ENCODE peak calls at places on chromosomes 2 and 18, in nine cellular contexts. One of them, this sample, is unnamed.

GRCh38 chr2:72278046-72278445 is 130.4 kb upstream of the CYP26B1 start:
- DNase-seq in heart right ventricle: no peak
- DNase-seq in stomach: no peak
- DNase-seq in CD8-positive, alpha-beta T cell: no peak
- DNase-seq in CD8-positive, alpha-beta memory T cell: no peak
- DNase-seq in spleen: no peak
- DNase-seq in fibroblast of lung: peak; percentile 33
- DNase-seq in right atrium auricular region: no peak
- DNase-seq in cardiac muscle cell: no peak
- DNase-seq in this sample: no peak

GRCh38 chr2:69185807-69186206 is 172.8 kb downstream of the ANTXR1 start:
- DNase-seq in spleen: no peak
- DNase-seq in cardiac muscle cell: no peak
- DNase-seq in fibroblast of lung: no peak
- DNase-seq in CD8-positive, alpha-beta memory T cell: no peak
- DNase-seq in CD8-positive, alpha-beta T cell: no peak
- DNase-seq in right atrium auricular region: no peak
- DNase-seq in heart right ventricle: no peak
- DNase-seq in stomach: no peak
- DNase-seq in this sample: no peak

GRCh38 chr2:218894168-218895157 is 13.8 kb downstream of the WNT10A start:
- DNase-seq in stomach: no peak
- DNase-seq in right atrium auricular region: no peak
- DNase-seq in heart right ventricle: no peak
- DNase-seq in CD8-positive, alpha-beta T cell: no peak
- DNase-seq in fibroblast of lung: no peak
- DNase-seq in cardiac muscle cell: no peak
- DNase-seq in CD8-positive, alpha-beta memory T cell: no peak
- DNase-seq in spleen: no peak
- DNase-seq in this sample: no peak

GRCh38 chr18:68418226-68418868 is 296.6 kb downstream of the TMX3 start:
- DNase-seq in stomach: no peak
- DNase-seq in right atrium auricular region: no peak
- DNase-seq in CD8-positive, alpha-beta memory T cell: no peak
- DNase-seq in heart right ventricle: no peak
- DNase-seq in CD8-positive, alpha-beta T cell: no peak
- DNase-seq in spleen: no peak
- DNase-seq in fibroblast of lung: no peak
- DNase-seq in cardiac muscle cell: no peak
- DNase-seq in this sample: no peak

GRCh38 chr2:67938053-67938452 is 124.8 kb downstream of the C1D start:
- DNase-seq in stomach: no peak
- DNase-seq in heart right ventricle: no peak
- DNase-seq in cardiac muscle cell: no peak
- DNase-seq in fibroblast of lung: no peak
- DNase-seq in CD8-positive, alpha-beta memory T cell: no peak
- DNase-seq in right atrium auricular region: no peak
- DNase-seq in CD8-positive, alpha-beta T cell: no peak
- DNase-seq in spleen: no peak
- DNase-seq in this sample: no peak

GRCh38 chr2:126600715-126601114 is 55.2 kb upstream of the GYPC start:
- DNase-seq in fibroblast of lung: no peak
- DNase-seq in spleen: no peak
- DNase-seq in heart right ventricle: no peak
- DNase-seq in cardiac muscle cell: no peak
- DNase-seq in right atrium auricular region: no peak
- DNase-seq in CD8-positive, alpha-beta memory T cell: no peak
- DNase-seq in CD8-positive, alpha-beta T cell: no peak
- DNase-seq in stomach: no peak
- DNase-seq in this sample: no peak

GRCh38 chr2:84964406-84965191 is 6.4 kb upstream of the KCMF1 start:
- DNase-seq in spleen: no peak
- DNase-seq in CD8-positive, alpha-beta T cell: no peak
- DNase-seq in fibroblast of lung: no peak
- DNase-seq in heart right ventricle: no peak
- DNase-seq in CD8-positive, alpha-beta memory T cell: no peak
- DNase-seq in cardiac muscle cell: no peak
- DNase-seq in right atrium auricular region: no peak
- DNase-seq in stomach: no peak
- DNase-seq in this sample: peak; percentile 35

GRCh38 chr2:230695551-230695950 is 17.1 kb upstream of the CAB39 start:
- DNase-seq in fibroblast of lung: no peak
- DNase-seq in CD8-positive, alpha-beta T cell: no peak
- DNase-seq in stomach: no peak
- DNase-seq in spleen: no peak
- DNase-seq in cardiac muscle cell: no peak
- DNase-seq in heart right ventricle: no peak
- DNase-seq in right atrium auricular region: no peak
- DNase-seq in CD8-positive, alpha-beta memory T cell: no peak
- DNase-seq in this sample: no peak

GRCh38 chr18:53101719-53102118 is 761.7 kb downstream of the DCC start:
- DNase-seq in heart right ventricle: no peak
- DNase-seq in cardiac muscle cell: peak; percentile 4
- DNase-seq in right atrium auricular region: no peak
- DNase-seq in fibroblast of lung: no peak
- DNase-seq in CD8-positive, alpha-beta T cell: no peak
- DNase-seq in stomach: no peak
- DNase-seq in CD8-positive, alpha-beta memory T cell: no peak
- DNase-seq in spleen: no peak
- DNase-seq in this sample: no peak

GRCh38 chr18:11047817-11048216 is 101.6 kb downstream of the PIEZO2 start:
- DNase-seq in CD8-positive, alpha-beta T cell: no peak
- DNase-seq in right atrium auricular region: no peak
- DNase-seq in fibroblast of lung: no peak
- DNase-seq in stomach: no peak
- DNase-seq in CD8-positive, alpha-beta memory T cell: no peak
- DNase-seq in heart right ventricle: no peak
- DNase-seq in cardiac muscle cell: no peak
- DNase-seq in spleen: no peak
- DNase-seq in this sample: no peak

DNA sequence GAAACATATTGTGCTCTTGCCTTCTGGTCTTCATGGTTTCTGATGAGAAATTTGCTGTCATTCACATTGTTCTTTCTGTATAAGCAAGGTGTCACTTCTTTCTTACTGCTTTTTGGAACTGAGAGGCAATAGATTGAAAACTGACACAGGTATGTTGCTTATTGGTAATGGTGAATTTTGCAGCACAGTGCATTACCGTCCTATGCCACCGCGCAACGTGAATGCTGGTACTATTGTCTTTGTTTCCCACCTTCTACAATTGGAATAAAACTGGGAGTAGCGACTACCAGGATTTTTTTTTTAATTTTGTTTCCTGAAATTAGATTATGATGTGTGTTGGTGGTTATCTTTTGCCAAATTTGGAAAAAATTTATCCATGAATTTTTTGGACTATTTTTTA is 11.4 kb downstream of the XIRP2 start:
- DNase-seq in stomach: no peak
- DNase-seq in spleen: no peak
- DNase-seq in CD8-positive, alpha-beta memory T cell: no peak
- DNase-seq in right atrium auricular region: no peak
- DNase-seq in fibroblast of lung: no peak
- DNase-seq in CD8-positive, alpha-beta T cell: no peak
- DNase-seq in heart right ventricle: no peak
- DNase-seq in cardiac muscle cell: no peak
- DNase-seq in this sample: no peak
- H3K4me1 ChIP-seq in stomach: no peaks in the 10 kb centered on the region
- H3K4me1 ChIP-seq in spleen: no peaks in the 10 kb centered on the region
- H3K4me1 ChIP-seq in CD8-positive, alpha-beta memory T cell: no peaks in the 10 kb centered on the region
- H3K4me1 ChIP-seq in right atrium auricular region: no peaks in the 10 kb centered on the region
- H3K4me1 ChIP-seq in fibroblast of lung: no peaks in the 10 kb centered on the region
- H3K4me1 ChIP-seq in CD8-positive, alpha-beta T cell: no peaks in the 10 kb centered on the region
- H3K4me1 ChIP-seq in heart right ventricle: no peaks in the 10 kb centered on the region
- H3K4me1 ChIP-seq in cardiac muscle cell: no peaks in the 10 kb centered on the region
- H3K4me1 ChIP-seq in this sample: no peaks in the 10 kb centered on the region

GRCh38 chr18:6963452-6964097 is 154.0 kb downstream of the LAMA1 start:
- DNase-seq in spleen: no peak
- DNase-seq in CD8-positive, alpha-beta T cell: no peak
- DNase-seq in stomach: no peak
- DNase-seq in fibroblast of lung: no peak
- DNase-seq in CD8-positive, alpha-beta memory T cell: no peak
- DNase-seq in cardiac muscle cell: no peak
- DNase-seq in heart right ventricle: no peak
- DNase-seq in right atrium auricular region: no peak
- DNase-seq in this sample: no peak
- H3K36me3 ChIP-seq in spleen: no peaks in the 10 kb centered on the region
- H3K36me3 ChIP-seq in CD8-positive, alpha-beta T cell: no peaks in the 10 kb centered on the region
- H3K36me3 ChIP-seq in stomach: no peaks in the 10 kb centered on the region
- H3K36me3 ChIP-seq in fibroblast of lung: no peaks in the 10 kb centered on the region
- H3K36me3 ChIP-seq in CD8-positive, alpha-beta memory T cell: no peaks in the 10 kb centered on the region
- H3K36me3 ChIP-seq in cardiac muscle cell: peaks cover 37% of the 10 kb centered on the region
- H3K36me3 ChIP-seq in heart right ventricle: no peaks in the 10 kb centered on the region
- H3K36me3 ChIP-seq in right atrium auricular region: no peaks in the 10 kb centered on the region
- H3K36me3 ChIP-seq in this sample: no peaks in the 10 kb centered on the region

DNA sequence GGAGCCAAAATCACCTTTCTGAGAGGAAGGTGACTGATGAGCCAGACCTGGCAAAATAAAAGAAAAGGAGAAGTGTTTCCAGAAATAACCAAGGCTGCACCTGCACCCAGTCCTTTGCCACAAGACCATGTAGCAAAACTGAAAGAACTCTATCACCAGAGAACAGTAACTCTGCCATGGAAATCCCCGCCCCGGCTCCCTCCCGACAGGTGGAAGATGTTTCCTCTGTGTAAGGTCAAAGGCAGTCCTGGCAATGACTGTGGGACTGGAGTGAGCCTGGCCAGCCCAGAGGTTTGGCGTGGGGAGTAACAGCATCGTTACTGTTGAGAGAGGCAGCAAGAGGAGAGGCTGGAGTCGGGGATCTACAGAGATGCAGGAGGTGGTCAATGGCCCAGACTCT is 42.3 kb downstream of the SPRED2 start:
- DNase-seq in CD8-positive, alpha-beta T cell: no peak
- DNase-seq in heart right ventricle: no peak
- DNase-seq in right atrium auricular region: no peak
- DNase-seq in spleen: peak; percentile 81
- DNase-seq in CD8-positive, alpha-beta memory T cell: no peak
- DNase-seq in cardiac muscle cell: no peak
- DNase-seq in stomach: peak; percentile 66
- DNase-seq in fibroblast of lung: no peak
- DNase-seq in this sample: no peak
- H3K4me1 ChIP-seq in CD8-positive, alpha-beta T cell: no peaks in the 10 kb centered on the region
- H3K4me1 ChIP-seq in heart right ventricle: peaks cover 27% of the 10 kb centered on the region
- H3K4me1 ChIP-seq in right atrium auricular region: no peaks in the 10 kb centered on the region
- H3K4me1 ChIP-seq in spleen: peaks cover 13% of the 10 kb centered on the region
- H3K4me1 ChIP-seq in CD8-positive, alpha-beta memory T cell: no peaks in the 10 kb centered on the region
- H3K4me1 ChIP-seq in cardiac muscle cell: no peaks in the 10 kb centered on the region
- H3K4me1 ChIP-seq in stomach: peaks cover 30% of the 10 kb centered on the region
- H3K4me1 ChIP-seq in fibroblast of lung: peaks cover 7% of the 10 kb centered on the region
- H3K4me1 ChIP-seq in this sample: no peaks in the 10 kb centered on the region

GRCh38 chr2:168495524-168495923 is 39.5 kb downstream of the CERS6 start:
- DNase-seq in right atrium auricular region: no peak
- DNase-seq in CD8-positive, alpha-beta memory T cell: no peak
- DNase-seq in spleen: no peak
- DNase-seq in fibroblast of lung: no peak
- DNase-seq in heart right ventricle: no peak
- DNase-seq in CD8-positive, alpha-beta T cell: no peak
- DNase-seq in cardiac muscle cell: no peak
- DNase-seq in stomach: no peak
- DNase-seq in this sample: no peak
- H3K36me3 ChIP-seq in right atrium auricular region: no peaks in the 10 kb centered on the region
- H3K36me3 ChIP-seq in CD8-positive, alpha-beta memory T cell: no peaks in the 10 kb centered on the region
- H3K36me3 ChIP-seq in spleen: no peaks in the 10 kb centered on the region
- H3K36me3 ChIP-seq in fibroblast of lung: no peaks in the 10 kb centered on the region
- H3K36me3 ChIP-seq in heart right ventricle: no peaks in the 10 kb centered on the region
- H3K36me3 ChIP-seq in CD8-positive, alpha-beta T cell: no peaks in the 10 kb centered on the region
- H3K36me3 ChIP-seq in cardiac muscle cell: no peaks in the 10 kb centered on the region
- H3K36me3 ChIP-seq in stomach: no peaks in the 10 kb centered on the region
- H3K36me3 ChIP-seq in this sample: no peaks in the 10 kb centered on the region

DNA sequence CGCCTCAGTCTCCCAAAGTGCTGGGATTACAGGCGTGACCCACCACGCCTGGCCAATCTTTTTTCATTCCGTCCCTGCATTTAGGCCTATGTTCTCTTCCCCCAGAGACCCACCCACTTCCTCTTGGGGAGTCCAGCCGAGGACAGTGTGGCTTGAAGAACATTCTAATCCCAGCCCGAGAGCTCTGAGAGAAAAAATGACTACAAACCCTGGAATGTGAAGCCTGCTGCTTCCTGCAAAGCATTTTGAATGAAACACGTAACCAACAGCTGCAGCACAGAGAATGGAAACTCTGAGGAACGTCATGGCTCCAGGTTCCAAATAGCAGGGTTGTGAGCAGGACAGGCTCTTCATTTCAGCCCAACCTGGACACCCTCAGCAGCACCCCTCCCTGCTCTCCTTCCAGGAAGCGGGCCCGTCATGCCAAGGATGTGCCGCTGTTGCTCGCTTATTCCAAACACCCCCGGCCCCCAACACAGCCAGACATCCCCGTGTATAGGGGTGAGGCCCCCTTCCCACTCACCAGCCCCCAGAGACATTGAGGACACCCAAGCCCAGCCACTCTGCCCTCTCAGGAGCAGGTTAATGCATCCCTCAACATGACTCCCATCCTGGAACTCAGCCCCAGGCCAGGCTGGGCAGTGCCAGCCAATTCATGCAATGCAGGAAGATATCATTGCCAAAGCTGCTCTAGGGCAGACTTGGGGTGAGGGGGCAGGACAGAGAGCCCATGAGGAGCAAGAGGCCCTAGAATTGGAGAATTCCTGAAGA is 139.8 kb downstream of the ZFP36L2 start:
- DNase-seq in stomach: no peak
- DNase-seq in CD8-positive, alpha-beta T cell: no peak
- DNase-seq in heart right ventricle: peak; percentile 88
- DNase-seq in spleen: no peak
- DNase-seq in fibroblast of lung: peak; percentile 100
- DNase-seq in CD8-positive, alpha-beta memory T cell: no peak
- DNase-seq in right atrium auricular region: peak; percentile 93
- DNase-seq in cardiac muscle cell: no peak
- DNase-seq in this sample: peak; percentile 80
- H3K4me1 ChIP-seq in stomach: peaks cover 61% of the 10 kb centered on the region
- H3K4me1 ChIP-seq in CD8-positive, alpha-beta T cell: peaks cover 22% of the 10 kb centered on the region
- H3K4me1 ChIP-seq in heart right ventricle: peaks cover 56% of the 10 kb centered on the region
- H3K4me1 ChIP-seq in spleen: peaks cover 26% of the 10 kb centered on the region
- H3K4me1 ChIP-seq in fibroblast of lung: peaks cover 58% of the 10 kb centered on the region
- H3K4me1 ChIP-seq in CD8-positive, alpha-beta memory T cell: peaks cover 5% of the 10 kb centered on the region
- H3K4me1 ChIP-seq in right atrium auricular region: no peaks in the 10 kb centered on the region
- H3K4me1 ChIP-seq in cardiac muscle cell: peaks cover 34% of the 10 kb centered on the region
- H3K4me1 ChIP-seq in this sample: peaks cover 38% of the 10 kb centered on the region

This sample was measured in adrenal gland.